ENCODE peak calls at places on chromosome 16, in ten cellular contexts. G, F, Y, S, V, D, B, T, L and W are unnamed samples.

GRCh38 chr16:24609740-24610420 is 70.5 kb downstream of the RBBP6 start:
- DNase-seq in G (peak), F (peak), Y (peak), S (peak), V (no peak), D (no peak), B (peak), T (peak), L (peak), W (no peak)

GRCh38 chr16:84648595-84649510 is 542 bp downstream of the KLHL36 start:
- DNase-seq in G (peak), F (no peak), Y (peak), S (no peak), V (no peak), D (no peak), B (no peak), T (peak), L (no peak), W (no peak)

GRCh38 chr16:10009691-10010090 is 172.5 kb downstream of the GRIN2A start:
- DNase-seq in G (no peak), F (peak), Y (no peak), S (no peak), V (no peak), D (no peak), B (no peak), T (no peak), L (no peak), W (no peak)

GRCh38 chr16:79296491-79296890 is 304.0 kb downstream of the MAF start:
- DNase-seq in G (no peak), F (no peak), Y (no peak), S (no peak), V (no peak), D (no peak), B (no peak), T (no peak), L (no peak), W (no peak)

GRCh38 chr16:11253009-11253994 is 2.7 kb downstream of the SOCS1 start:
- DNase-seq in G (peak), F (no peak), Y (no peak), S (no peak), V (no peak), D (no peak), B (peak), T (peak), L (no peak), W (no peak)

GRCh38 chr16:77596243-77596642 is 126.1 kb upstream of the NUDT7 start:
- DNase-seq in G (peak), F (no peak), Y (no peak), S (no peak), V (no peak), D (no peak), B (peak), T (peak), L (peak), W (no peak)

GRCh38 chr16:77696149-77696548 is 26.2 kb upstream of the NUDT7 start:
- DNase-seq in G (no peak), F (no peak), Y (no peak), S (no peak), V (no peak), D (no peak), B (no peak), T (no peak), L (no peak), W (no peak)

GRCh38 chr16:23950291-23950894 is 114.6 kb downstream of the PRKCB start:
- DNase-seq in G (no peak), F (no peak), Y (no peak), S (no peak), V (no peak), D (no peak), B (no peak), T (no peak), L (no peak), W (no peak)

GRCh38 chr16:17945080-17945601 is 391.4 kb downstream of the NPIPA8 start:
- DNase-seq in G (no peak), F (no peak), Y (no peak), S (no peak), V (no peak), D (no peak), B (no peak), T (no peak), L (no peak), W (no peak)

GRCh38 chr16:53864819-53865491 is 161.0 kb downstream of the FTO start:
- DNase-seq in G (peak), F (no peak), Y (no peak), S (no peak), V (peak), D (no peak), B (peak), T (no peak), L (no peak), W (peak)

GRCh38 chr16:76294691-76295214 is 17.6 kb downstream of the CNTNAP4 start:
- DNase-seq in G (no peak), F (no peak), Y (no peak), S (no peak), V (no peak), D (no peak), B (no peak), T (no peak), L (no peak), W (no peak)

GRCh38 chr16:72884037-72884436 is 163.9 kb downstream of the ZFHX3 start:
- DNase-seq in G (peak), F (no peak), Y (no peak), S (no peak), V (no peak), D (no peak), B (peak), T (peak), L (no peak), W (no peak)

GRCh38 chr16:22728167-22728836 is 85.7 kb upstream of the HS3ST2 start:
- DNase-seq in G (no peak), F (no peak), Y (no peak), S (no peak), V (no peak), D (no peak), B (no peak), T (no peak), L (no peak), W (no peak)

GRCh38 chr16:23302045-23302956 is at the start of gene SCNN1B:
- DNase-seq in G (peak), F (no peak), Y (peak), S (no peak), V (no peak), D (no peak), B (no peak), T (no peak), L (peak), W (no peak)

GRCh38 chr16:10356870-10357842 is 28.7 kb upstream of the ATF7IP2 start:
- DNase-seq in G (no peak), F (no peak), Y (no peak), S (no peak), V (no peak), D (no peak), B (no peak), T (no peak), L (no peak), W (no peak)

GRCh38 chr16:46923513-46924295 is 39.5 kb downstream of the GPT2 start:
- DNase-seq in G (peak), F (no peak), Y (no peak), S (no peak), V (no peak), D (no peak), B (peak), T (peak), L (no peak), W (no peak)

GRCh38 chr16:28320023-28320561 is 27.8 kb downstream of the SBK1 start:
- DNase-seq in G (no peak), F (no peak), Y (no peak), S (no peak), V (no peak), D (no peak), B (no peak), T (no peak), L (no peak), W (no peak)

GRCh38 chr16:11624205-11624604 is 37.5 kb upstream of the LITAF start:
- DNase-seq in G (no peak), F (no peak), Y (no peak), S (no peak), V (no peak), D (no peak), B (no peak), T (no peak), L (no peak), W (no peak)

GRCh38 chr16:12308060-12308459 is 331.5 kb downstream of the SNX29 start:
- DNase-seq in G (no peak), F (no peak), Y (no peak), S (no peak), V (no peak), D (no peak), B (no peak), T (no peak), L (no peak), W (no peak)

GRCh38 chr16:84298376-84298899 is 3.8 kb downstream of the WFDC1 start:
- DNase-seq in G (no peak), F (no peak), Y (no peak), S (no peak), V (no peak), D (no peak), B (no peak), T (no peak), L (no peak), W (no peak)

GRCh38 chr16:21940570-21940969 is 12.6 kb upstream of the UQCRC2 start:
- DNase-seq in G (no peak), F (no peak), Y (no peak), S (no peak), V (no peak), D (no peak), B (no peak), T (no peak), L (no peak), W (no peak)

GRCh38 chr16:2427526-2427925 is 1.7 kb upstream of the CCNF start:
- DNase-seq in G (no peak), F (no peak), Y (no peak), S (no peak), V (no peak), D (no peak), B (no peak), T (no peak), L (no peak), W (no peak)

GRCh38 chr16:82192665-82193064 is 22.6 kb upstream of the MPHOSPH6 start:
- DNase-seq in G (peak), F (no peak), Y (no peak), S (no peak), V (no peak), D (no peak), B (peak), T (peak), L (no peak), W (peak)

GRCh38 chr16:46801428-46802049 is 29.4 kb downstream of the C16orf87 start:
- DNase-seq in G (peak), F (no peak), Y (no peak), S (no peak), V (no peak), D (no peak), B (peak), T (peak), L (peak), W (no peak)

GRCh38 chr16:84484579-84485254 is 19.7 kb downstream of the MEAK7 start:
- DNase-seq in G (peak), F (peak), Y (peak), S (peak), V (peak), D (no peak), B (peak), T (peak), L (peak), W (no peak)

GRCh38 chr16:24667244-24667764 is 62.1 kb upstream of the TNRC6A start:
- DNase-seq in G (no peak), F (no peak), Y (no peak), S (no peak), V (no peak), D (no peak), B (no peak), T (no peak), L (no peak), W (no peak)

GRCh38 chr16:66525396-66526180 is 24.3 kb downstream of the TK2 start:
- DNase-seq in G (peak), F (no peak), Y (no peak), S (no peak), V (no peak), D (no peak), B (no peak), T (no peak), L (no peak), W (no peak)

GRCh38 chr16:85132456-85133289 is 20.4 kb upstream of the CIBAR2 start:
- DNase-seq in G (peak), F (no peak), Y (no peak), S (no peak), V (no peak), D (no peak), B (no peak), T (no peak), L (no peak), W (no peak)

GRCh38 chr16:14337303-14338191 is 266.4 kb downstream of the MRTFB start:
- DNase-seq in G (peak), F (no peak), Y (peak), S (no peak), V (no peak), D (no peak), B (peak), T (peak), L (no peak), W (no peak)

GRCh38 chr16:21101631-21102420 is 48.8 kb downstream of the DNAH3 start:
- DNase-seq in G (peak), F (no peak), Y (peak), S (no peak), V (peak), D (no peak), B (peak), T (peak), L (no peak), W (no peak)

GRCh38 chr16:53433509-53433908 is 762 bp upstream of the RBL2 start:
- DNase-seq in G (no peak), F (no peak), Y (no peak), S (peak), V (no peak), D (no peak), B (no peak), T (no peak), L (no peak), W (no peak)

GRCh38 chr16:84086996-84087395 is 29.7 kb downstream of the MBTPS1 start:
- DNase-seq in G (no peak), F (no peak), Y (no peak), S (no peak), V (no peak), D (no peak), B (no peak), T (no peak), L (no peak), W (no peak)

GRCh38 chr16:819336-819735 is 18.8 kb upstream of the GNG13 start:
- DNase-seq in G (no peak), F (no peak), Y (no peak), S (no peak), V (no peak), D (no peak), B (no peak), T (no peak), L (no peak), W (no peak)

GRCh38 chr16:24286713-24287405 is 30.7 kb downstream of the CACNG3 start:
- DNase-seq in G (no peak), F (no peak), Y (no peak), S (no peak), V (no peak), D (no peak), B (no peak), T (no peak), L (no peak), W (no peak)

GRCh38 chr16:79307214-79307613 is 293.3 kb downstream of the MAF start:
- DNase-seq in G (no peak), F (peak), Y (peak), S (peak), V (no peak), D (no peak), B (no peak), T (no peak), L (no peak), W (no peak)

GRCh38 chr16:49930841-49931240 is 74.9 kb upstream of the ZNF423 start:
- DNase-seq in G (no peak), F (no peak), Y (no peak), S (no peak), V (no peak), D (no peak), B (no peak), T (no peak), L (no peak), W (no peak)

GRCh38 chr16:21277927-21278706 is at the start of gene CRYM:
- DNase-seq in G (peak), F (peak), Y (peak), S (peak), V (no peak), D (no peak), B (no peak), T (peak), L (peak), W (no peak)

GRCh38 chr16:2531371-2531695 is at the start of gene CEMP1:
- DNase-seq in G (no peak), F (no peak), Y (no peak), S (no peak), V (no peak), D (no peak), B (no peak), T (no peak), L (no peak), W (no peak)

GRCh38 chr16:4677390-4677789 is 16.0 kb upstream of the NUDT16L1 start:
- DNase-seq in G (no peak), F (no peak), Y (no peak), S (no peak), V (no peak), D (no peak), B (no peak), T (no peak), L (no peak), W (no peak)
- H3K27ac ChIP-seq in G (no peak), F (no peak), Y (no peak), S (no peak), V (no peak), D (no peak), B (no peak), T (no peak), L (no peak), W (no peak)

GRCh38 chr16:89346869-89347268 is 129.4 kb downstream of the ZNF778 start:
- DNase-seq in G (no peak), F (no peak), Y (no peak), S (no peak), V (no peak), D (no peak), B (no peak), T (no peak), L (no peak), W (no peak)
- H3K27ac ChIP-seq in G (no peak), F (no peak), Y (no peak), S (no peak), V (no peak), D (no peak), B (no peak), T (no peak), L (no peak), W (peak)

GRCh38 chr16:54932737-54933254 is 2.1 kb downstream of the IRX5 start:
- DNase-seq in G (peak), F (no peak), Y (no peak), S (no peak), V (no peak), D (no peak), B (no peak), T (no peak), L (no peak), W (no peak)

GRCh38 chr16:54929090-54930033 is 1.3 kb upstream of the IRX5 start:
- DNase-seq in G (peak), F (peak), Y (peak), S (peak), V (peak), D (peak), B (peak), T (peak), L (peak), W (peak)

GRCh38 chr16:54930034-54930938 is at the start of gene IRX5:
- DNase-seq in G (peak), F (peak), Y (peak), S (peak), V (peak), D (no peak), B (peak), T (peak), L (peak), W (peak)

GRCh38 chr16:54931757-54932660 is 1.3 kb downstream of the IRX5 start:
- DNase-seq in G (peak), F (no peak), Y (no peak), S (no peak), V (no peak), D (no peak), B (no peak), T (no peak), L (peak), W (no peak)

GRCh38 chr16:54931041-54931756 is 534 bp downstream of the IRX5 start:
- DNase-seq in G (peak), F (no peak), Y (peak), S (no peak), V (no peak), D (no peak), B (no peak), T (no peak), L (peak), W (no peak)
- H3K27ac ChIP-seq in G (peak), F (no peak), Y (no peak), S (peak), V (no peak), D (peak), B (no peak), T (no peak), L (peak), W (peak)

GRCh38 chr16:88282221-88283041 is 100.3 kb upstream of the ZNF469 start:
- DNase-seq in G (peak), F (no peak), Y (no peak), S (no peak), V (no peak), D (no peak), B (peak), T (peak), L (no peak), W (no peak)
- H3K27ac ChIP-seq in G (no peak), F (no peak), Y (no peak), S (no peak), V (no peak), D (no peak), B (peak), T (no peak), L (no peak), W (no peak)

DNA sequence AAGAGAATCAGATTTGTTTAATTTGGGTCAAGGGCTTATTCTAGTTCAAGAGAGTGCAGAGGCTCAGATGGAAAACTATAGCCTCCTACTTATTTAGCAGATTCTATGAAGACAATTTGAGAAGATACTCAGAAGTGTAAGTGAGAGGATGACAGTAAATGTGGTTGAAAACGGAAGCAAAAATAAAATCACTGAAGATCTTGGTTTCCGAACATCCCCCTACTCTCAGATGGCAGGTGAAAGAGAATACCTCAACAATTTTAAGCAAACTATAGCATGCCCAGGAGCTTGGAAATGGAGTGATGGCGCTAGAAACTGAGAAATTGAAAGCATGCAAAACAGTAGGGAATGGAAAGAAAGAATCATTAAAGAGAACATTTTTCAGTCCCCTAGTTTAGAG is 705.5 kb upstream of the CDH8 start:
- DNase-seq in G (no peak), F (no peak), Y (no peak), S (no peak), V (no peak), D (no peak), B (no peak), T (no peak), L (no peak), W (no peak)
- H3K27ac ChIP-seq in G (no peak), F (no peak), Y (no peak), S (no peak), V (no peak), D (no peak), B (no peak), T (no peak), L (no peak), W (no peak)

GRCh38 chr16:30844671-30845449 is 49.0 kb downstream of the BCL7C start:
- DNase-seq in G (peak), F (peak), Y (peak), S (peak), V (peak), D (peak), B (peak), T (peak), L (peak), W (peak)
- H3K27ac ChIP-seq in G (no peak), F (no peak), Y (peak), S (no peak), V (no peak), D (peak), B (no peak), T (no peak), L (no peak), W (no peak)

GRCh38 chr16:69890891-69891282 is 60.2 kb upstream of the CLEC18A start:
- DNase-seq in G (no peak), F (no peak), Y (no peak), S (no peak), V (no peak), D (no peak), B (no peak), T (no peak), L (no peak), W (no peak)

GRCh38 chr16:69894675-69895074 is 56.5 kb upstream of the CLEC18A start:
- DNase-seq in G (no peak), F (peak), Y (no peak), S (peak), V (no peak), D (no peak), B (no peak), T (no peak), L (no peak), W (no peak)

GRCh38 chr16:69893086-69893485 is 58.0 kb upstream of the CLEC18A start:
- DNase-seq in G (no peak), F (no peak), Y (no peak), S (no peak), V (no peak), D (no peak), B (no peak), T (no peak), L (no peak), W (no peak)

GRCh38 chr16:69890114-69890890 is 60.8 kb upstream of the CLEC18A start:
- DNase-seq in G (peak), F (peak), Y (peak), S (peak), V (no peak), D (no peak), B (peak), T (peak), L (peak), W (no peak)

DNA sequence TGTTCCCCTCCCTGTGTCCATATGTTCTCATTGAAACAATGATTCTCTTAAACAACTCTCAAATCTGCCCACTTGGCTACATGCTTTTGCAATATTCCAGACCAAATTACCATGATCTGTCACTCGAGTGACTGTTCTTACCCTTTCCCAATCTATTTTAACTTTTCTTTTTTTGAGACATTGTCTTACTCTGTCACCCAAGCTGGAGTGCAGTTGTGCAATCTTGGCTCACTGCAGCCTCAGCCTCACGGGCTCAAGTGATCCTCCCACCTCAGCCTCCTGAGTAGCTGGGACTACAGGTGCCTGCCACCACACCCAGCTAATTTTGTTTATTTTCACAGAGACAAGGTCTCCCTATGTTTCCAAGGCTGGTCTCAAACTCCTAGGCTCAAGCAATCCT is 58.8 kb upstream of the CLEC18A start:
- DNase-seq in G (no peak), F (no peak), Y (no peak), S (no peak), V (no peak), D (no peak), B (no peak), T (no peak), L (no peak), W (no peak)
- H3K27ac ChIP-seq in G (no peak), F (no peak), Y (no peak), S (no peak), V (no peak), D (no peak), B (no peak), T (no peak), L (no peak), W (no peak)

GRCh38 chr16:86298166-86299131 is 211.9 kb upstream of the FOXF1 start:
- DNase-seq in G (peak), F (no peak), Y (peak), S (no peak), V (no peak), D (no peak), B (peak), T (peak), L (no peak), W (no peak)
- H3K27ac ChIP-seq in G (no peak), F (no peak), Y (no peak), S (no peak), V (no peak), D (peak), B (peak), T (peak), L (no peak), W (no peak)